ENCODE peak calls at places on chromosome 1, in eight cellular contexts. C is thoracic aorta, X is foreskin keratinocyte, W is BE2C, Z is AG10803, F is H1, K is glutamatergic neuron, S is GM06990. G is an unnamed sample.

GRCh38 chr1:110524311-110525249 is 5.6 kb upstream of the KCNA10 start:
- DNase-seq in C (no peak), X (peak; percentile 22), W (peak; percentile 77), Z (no peak), F (peak; percentile 81), K (peak; percentile 74), S (peak; percentile 26), G (no peak)

GRCh38 chr1:215637041-215637573 is 70.0 kb downstream of the KCTD3 start:
- DNase-seq in C (peak; percentile 9), X (peak; percentile 46), W (no peak), Z (peak; percentile 74), F (no peak), K (no peak), S (no peak), G (no peak)

GRCh38 chr1:113223546-113223945 is 150.5 kb downstream of the LRIG2 start:
- DNase-seq in C (no peak), X (no peak), W (no peak), Z (peak; percentile 25), F (no peak), K (no peak), S (no peak), G (peak; percentile 32)

GRCh38 chr1:3515774-3516480 is 61.5 kb downstream of the ARHGEF16 start:
- DNase-seq in C (no peak), X (no peak), W (no peak), Z (peak; percentile 67), F (no peak), K (no peak), S (no peak), G (no peak)

GRCh38 chr1:95040032-95040525 is 32.7 kb downstream of the ALG14 start:
- DNase-seq in C (no peak), X (no peak), W (no peak), Z (no peak), F (no peak), K (no peak), S (no peak), G (no peak)

GRCh38 chr1:23558140-23558871 is 995 bp downstream of the ID3 start:
- DNase-seq in C (no peak), X (peak; percentile 39), W (peak; percentile 76), Z (peak; percentile 45), F (no peak), K (no peak), S (peak; percentile 78), G (no peak)

GRCh38 chr1:9890224-9890731 is 19.8 kb downstream of the CTNNBIP1 start:
- DNase-seq in C (no peak), X (peak; percentile 99), W (peak; percentile 29), Z (peak; percentile 84), F (no peak), K (no peak), S (no peak), G (peak; percentile 59)

GRCh38 chr1:67755619-67756018 is 70.6 kb downstream of the GADD45A start:
- DNase-seq in C (no peak), X (no peak), W (no peak), Z (no peak), F (no peak), K (no peak), S (no peak), G (no peak)

GRCh38 chr1:49651136-49651535 is 372.6 kb downstream of the AGBL4 start:
- DNase-seq in C (no peak), X (no peak), W (no peak), Z (no peak), F (no peak), K (no peak), S (no peak), G (no peak)

GRCh38 chr1:204327359-204327758 is 32.4 kb downstream of the PLEKHA6 start:
- DNase-seq in C (no peak), X (no peak), W (no peak), Z (no peak), F (peak; percentile 54), K (no peak), S (peak; percentile 21), G (no peak)

GRCh38 chr1:193339396-193339795 is 153.0 kb upstream of the B3GALT2 start:
- DNase-seq in C (no peak), X (no peak), W (no peak), Z (no peak), F (no peak), K (no peak), S (no peak), G (no peak)

GRCh38 chr1:214310777-214311690 is 30.1 kb downstream of the SMYD2 start:
- DNase-seq in C (no peak), X (no peak), W (no peak), Z (no peak), F (no peak), K (no peak), S (no peak), G (no peak)

GRCh38 chr1:169321539-169321938 is 46.1 kb downstream of the NME7 start:
- DNase-seq in C (no peak), X (peak; percentile 45), W (no peak), Z (peak; percentile 15), F (no peak), K (no peak), S (no peak), G (no peak)

GRCh38 chr1:240824238-240824637 is 212.3 kb upstream of the GREM2 start:
- DNase-seq in C (no peak), X (no peak), W (no peak), Z (no peak), F (peak; percentile 47), K (peak; percentile 15), S (no peak), G (no peak)

GRCh38 chr1:172630868-172631267 is 28.0 kb upstream of the FASLG start:
- DNase-seq in C (no peak), X (no peak), W (no peak), Z (no peak), F (no peak), K (no peak), S (no peak), G (no peak)

GRCh38 chr1:227234998-227235405 is 83.3 kb downstream of the CDC42BPA start:
- DNase-seq in C (no peak), X (peak; percentile 41), W (peak; percentile 68), Z (peak; percentile 64), F (no peak), K (peak; percentile 37), S (no peak), G (no peak)
- TF ChIP-seq CTCF in C (peak; percentile 27), X (peak; percentile 68), W (peak; percentile 81), Z (peak; percentile 59), F (peak; percentile 56), K (peak; percentile 63), S (peak; percentile 49), G (no peak)

GRCh38 chr1:14804626-14805025 is 206.1 kb downstream of the KAZN start:
- DNase-seq in C (no peak), X (peak; percentile 21), W (no peak), Z (no peak), F (peak; percentile 64), K (no peak), S (no peak), G (no peak)
- TF ChIP-seq CTCF in C (no peak), X (peak; percentile 65), W (no peak), Z (no peak), F (peak; percentile 82), K (no peak), S (peak; percentile 32), G (no peak)

GRCh38 chr1:99646885-99647284 is 972 bp downstream of the PALMD start:
- DNase-seq in C (no peak), X (no peak), W (no peak), Z (no peak), F (no peak), K (no peak), S (no peak), G (no peak)

GRCh38 chr1:99645699-99646531 is at the start of gene PALMD:
- DNase-seq in C (no peak), X (peak; percentile 75), W (peak; percentile 78), Z (peak; percentile 24), F (no peak), K (peak; percentile 39), S (no peak), G (no peak)

GRCh38 chr1:99647460-99647859 is 1.5 kb downstream of the PALMD start:
- DNase-seq in C (no peak), X (no peak), W (no peak), Z (no peak), F (no peak), K (no peak), S (no peak), G (no peak)

GRCh38 chr1:99650021-99650420 is 4.1 kb downstream of the PALMD start:
- DNase-seq in C (no peak), X (no peak), W (no peak), Z (no peak), F (no peak), K (no peak), S (no peak), G (no peak)

DNA sequence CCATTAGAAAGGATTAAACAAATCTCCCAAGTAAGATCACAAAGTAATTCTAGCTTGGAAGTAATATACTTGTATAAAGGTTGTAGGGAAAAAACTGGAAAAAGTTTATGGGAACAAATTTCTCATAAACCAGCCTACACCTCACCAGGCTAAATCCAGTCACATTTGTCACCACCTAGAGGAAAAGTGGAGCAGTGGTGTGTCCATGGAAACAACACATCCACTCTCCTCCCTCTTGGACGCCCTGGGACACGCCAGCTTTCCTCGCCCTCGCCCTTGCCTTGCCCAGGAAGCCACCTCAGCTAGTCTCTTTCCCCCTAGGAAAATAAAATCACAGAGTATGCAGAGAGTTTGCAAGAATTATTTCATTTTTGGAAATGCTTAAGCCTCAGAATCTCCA is 2.2 kb downstream of the PALMD start:
- DNase-seq in C (no peak), X (peak; percentile 38), W (peak; percentile 34), Z (no peak), F (no peak), K (no peak), S (no peak), G (no peak)
- TF ChIP-seq CTCF in C (no peak), X (peak; percentile 62), W (peak; percentile 76), Z (no peak), F (peak; percentile 48), K (peak; percentile 9), S (no peak), G (no peak)

GRCh38 chr1:58585591-58586151 is 8.6 kb upstream of the TACSTD2 start:
- DNase-seq in C (no peak), X (peak; percentile 68), W (no peak), Z (peak; percentile 70), F (no peak), K (no peak), S (no peak), G (no peak)

GRCh38 chr1:58583496-58583895 is 6.4 kb upstream of the TACSTD2 start:
- DNase-seq in C (no peak), X (no peak), W (no peak), Z (no peak), F (no peak), K (no peak), S (no peak), G (no peak)

GRCh38 chr1:58586296-58586695 is 9.2 kb upstream of the TACSTD2 start:
- DNase-seq in C (no peak), X (no peak), W (no peak), Z (no peak), F (no peak), K (no peak), S (no peak), G (no peak)

GRCh38 chr1:58584082-58584895 is 7.2 kb upstream of the TACSTD2 start:
- DNase-seq in C (peak; percentile 78), X (peak; percentile 97), W (no peak), Z (peak; percentile 97), F (no peak), K (no peak), S (peak; percentile 63), G (no peak)

DNA sequence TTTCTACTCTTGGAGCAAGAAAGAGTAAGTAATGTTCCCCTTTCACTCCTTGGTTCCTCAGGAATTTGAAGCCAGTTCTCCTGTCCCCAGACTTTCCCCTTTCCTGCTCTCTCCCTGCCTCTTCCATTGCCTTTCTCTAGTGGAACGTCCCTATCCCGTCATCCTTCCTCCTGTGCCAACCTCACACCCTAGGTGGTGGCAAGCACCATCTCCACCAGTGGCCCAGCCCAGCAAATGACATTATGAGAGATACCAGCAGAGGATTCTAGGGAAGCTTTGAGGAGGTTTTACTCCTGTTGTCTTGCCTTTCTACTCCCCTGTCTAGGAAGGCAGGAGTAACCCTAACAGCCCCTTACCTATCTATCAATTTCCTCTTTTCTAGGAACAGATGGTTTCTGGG is 8.1 kb upstream of the TACSTD2 start:
- DNase-seq in C (no peak), X (no peak), W (no peak), Z (no peak), F (no peak), K (no peak), S (no peak), G (no peak)
- TF ChIP-seq CTCF in C (no peak), X (no peak), W (no peak), Z (no peak), F (no peak), K (no peak), S (no peak), G (no peak)

G was measured in omental fat pad.